ENCODE peak calls at places on chromosome 17, in seven cellular contexts. E, V, K, Q, H, J and C are unnamed samples.

GRCh38 chr17:81959362-81960129 is 1.4 kb downstream of the NOTUM start:
- DNase-seq in E (peak), V (peak), K (peak), Q (peak), H (peak), J (no peak), C (peak)

GRCh38 chr17:27554152-27554551 is 76.8 kb upstream of the LGALS9 start:
- DNase-seq in E (no peak), V (no peak), K (no peak), Q (no peak), H (no peak), J (no peak), C (no peak)

GRCh38 chr17:69111794-69112193 is 29.9 kb downstream of the ABCA6 start:
- DNase-seq in E (no peak), V (no peak), K (no peak), Q (no peak), H (no peak), J (no peak), C (no peak)

GRCh38 chr17:78537217-78537860 is 39.9 kb downstream of the DNAH17 start:
- DNase-seq in E (no peak), V (no peak), K (no peak), Q (no peak), H (no peak), J (no peak), C (no peak)

GRCh38 chr17:8894673-8895578 is 27.5 kb upstream of the PIK3R6 start:
- DNase-seq in E (peak), V (peak), K (no peak), Q (peak), H (peak), J (peak), C (peak)

GRCh38 chr17:77467513-77467912 is 326.7 kb downstream of the SEC14L1 start:
- DNase-seq in E (no peak), V (no peak), K (no peak), Q (no peak), H (no peak), J (no peak), C (no peak)

GRCh38 chr17:81192386-81193050 is 26.5 kb upstream of the AATK start:
- DNase-seq in E (no peak), V (no peak), K (no peak), Q (no peak), H (no peak), J (no peak), C (no peak)

GRCh38 chr17:45316271-45317112 is at the start of gene MAP3K14:
- DNase-seq in E (peak), V (peak), K (peak), Q (peak), H (peak), J (no peak), C (no peak)

GRCh38 chr17:62611767-62612166 is 15.7 kb upstream of the MRC2 start:
- DNase-seq in E (no peak), V (no peak), K (no peak), Q (no peak), H (no peak), J (no peak), C (no peak)

GRCh38 chr17:82487898-82488297 is 29.4 kb downstream of the NARF start:
- DNase-seq in E (no peak), V (no peak), K (no peak), Q (peak), H (no peak), J (no peak), C (no peak)